ENCODE peak calls at places on chromosome 2, in seven cellular contexts. Q is brain microvascular endothelial cell, Y is Calu3, C is left ventricle myocardium inferior, G is neural crest cell, D is IMR-90, L is HFFc6. W is an unnamed sample.

GRCh38 chr2:135175177-135175576 is 123.1 kb downstream of the RAB3GAP1 start:
- DNase-seq in L (no peak), Y (no peak), Q (no peak), D (no peak), G (no peak), C (no peak), W (no peak)

GRCh38 chr2:231104115-231104713 is 20.6 kb downstream of the HTR2B start:
- DNase-seq in Y (peak), D (peak), Q (peak), L (peak), G (peak), C (peak), W (no peak)

GRCh38 chr2:20599001-20599600 is 51.8 kb downstream of the HS1BP3 start:
- DNase-seq in D (no peak), Q (no peak), G (no peak), C (peak), L (no peak), Y (no peak), W (no peak)

GRCh38 chr2:174673876-174674275 is 76.3 kb upstream of the WIPF1 start:
- DNase-seq in D (peak), C (no peak), G (no peak), Q (no peak), L (no peak), Y (no peak), W (no peak)

GRCh38 chr2:178258916-178259315 is 64.6 kb downstream of the OSBPL6 start:
- DNase-seq in Q (no peak), L (peak), Y (no peak), G (no peak), D (peak), C (no peak), W (no peak)

GRCh38 chr2:38700881-38701458 is 35.1 kb downstream of the GALM start:
- DNase-seq in D (peak), C (no peak), G (no peak), Q (no peak), Y (no peak), L (no peak), W (no peak)

GRCh38 chr2:28630341-28630740 is 121.3 kb upstream of the PPP1CB start:
- DNase-seq in Q (no peak), D (no peak), L (no peak), Y (no peak), G (no peak), C (no peak), W (no peak)

GRCh38 chr2:234640657-234641056 is 143.8 kb upstream of the ARL4C start:
- DNase-seq in D (peak), L (no peak), Y (no peak), C (no peak), G (no peak), Q (no peak), W (no peak)

GRCh38 chr2:43169987-43170732 is 56.2 kb downstream of the ZFP36L2 start:
- DNase-seq in C (no peak), G (peak), L (no peak), D (no peak), Q (no peak), Y (peak), W (no peak)

GRCh38 chr2:180829261-180829660 is 151.1 kb upstream of the UBE2E3 start:
- DNase-seq in D (no peak), L (no peak), Y (no peak), Q (peak), C (no peak), G (no peak), W (no peak)

GRCh38 chr2:1886405-1886992 is 142.2 kb upstream of the PXDN start:
- DNase-seq in G (peak), L (peak), D (peak), C (peak), Y (peak), Q (peak), W (no peak)

GRCh38 chr2:152385718-152386117 is 50.7 kb downstream of the FMNL2 start:
- DNase-seq in D (no peak), Y (no peak), Q (no peak), L (no peak), C (no peak), G (no peak), W (no peak)

GRCh38 chr2:161008311-161008710 is 151.9 kb upstream of the TANK start:
- DNase-seq in Y (no peak), G (no peak), Q (no peak), C (no peak), D (no peak), L (no peak), W (no peak)

GRCh38 chr2:161005170-161005569 is 155.1 kb upstream of the TANK start:
- DNase-seq in Q (no peak), L (no peak), D (no peak), Y (no peak), G (no peak), C (no peak), W (no peak)

GRCh38 chr2:161004379-161004778 is 155.8 kb upstream of the TANK start:
- DNase-seq in G (no peak), L (no peak), Y (no peak), C (no peak), D (peak), Q (peak), W (no peak)
- TF ChIP-seq CTCF in G (peak), L (peak), Y (peak), C (peak), D (peak), Q (peak), W (peak)

DNA sequence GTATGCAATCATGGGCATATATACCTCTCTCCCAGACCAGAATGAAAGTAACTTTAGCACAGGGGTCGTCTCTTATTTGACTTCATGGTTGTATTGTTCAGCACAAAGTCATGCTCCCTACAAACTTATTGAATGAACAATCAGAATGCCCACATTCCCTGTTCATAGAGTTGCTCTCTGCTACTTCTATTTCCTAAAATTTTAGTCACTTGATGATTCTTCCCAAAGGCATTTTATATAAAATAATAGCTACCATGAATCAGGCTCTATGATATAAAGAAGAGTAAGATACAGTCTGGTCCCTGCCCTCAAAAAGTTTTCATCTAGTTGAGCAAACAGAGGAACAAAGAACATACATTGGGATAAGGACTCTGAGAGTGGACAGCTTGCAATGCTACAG is 162.2 kb downstream of the SLC39A10 start:
- DNase-seq in Y (no peak), Q (no peak), L (no peak), C (no peak), G (no peak), D (peak), W (no peak)
- TF ChIP-seq CTCF in Y (no peak), Q (no peak), L (no peak), C (no peak), G (no peak), D (no peak), W (no peak)

DNA sequence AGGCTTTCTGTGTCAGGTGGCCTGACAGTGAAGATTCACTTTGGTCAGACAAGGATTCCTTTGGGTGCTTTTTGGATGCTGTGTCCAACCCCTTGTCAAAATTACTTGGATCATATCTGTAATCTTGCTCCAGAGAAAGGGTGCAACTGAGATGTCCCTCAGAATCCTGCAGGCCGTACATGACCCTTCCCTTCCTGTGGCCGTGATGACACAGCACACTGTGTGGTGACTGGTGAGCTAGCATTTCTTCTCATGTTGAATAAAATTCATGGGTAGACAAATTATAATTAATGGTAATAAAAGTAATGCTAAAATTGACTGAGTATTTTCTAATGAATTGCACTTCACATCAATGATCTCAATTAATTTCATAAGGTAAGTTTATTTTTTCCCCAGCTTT is 356.2 kb downstream of the LPIN1 start:
- DNase-seq in Y (no peak), G (no peak), L (no peak), C (no peak), D (no peak), Q (no peak), W (no peak)
- TF ChIP-seq CTCF in Y (no peak), G (no peak), L (no peak), C (no peak), D (no peak), Q (no peak), W (no peak)

GRCh38 chr2:8430628-8431027 is 251.2 kb upstream of the ID2 start:
- DNase-seq in D (no peak), L (no peak), C (no peak), G (no peak), Q (no peak), Y (no peak), W (no peak)
- TF ChIP-seq CTCF in D (no peak), L (no peak), C (no peak), G (no peak), Q (peak), Y (no peak), W (no peak)

GRCh38 chr2:133266075-133266925 is 302.0 kb downstream of the NCKAP5 start:
- DNase-seq in Y (peak), L (no peak), C (peak), G (peak), D (no peak), Q (no peak), W (no peak)

GRCh38 chr2:133266926-133267590 is 301.2 kb downstream of the NCKAP5 start:
- DNase-seq in G (no peak), L (no peak), Y (no peak), Q (no peak), C (no peak), D (no peak), W (peak)

GRCh38 chr2:133264951-133265949 is 303.0 kb downstream of the NCKAP5 start:
- DNase-seq in G (no peak), D (no peak), L (no peak), C (peak), Y (peak), Q (no peak), W (no peak)

DNA sequence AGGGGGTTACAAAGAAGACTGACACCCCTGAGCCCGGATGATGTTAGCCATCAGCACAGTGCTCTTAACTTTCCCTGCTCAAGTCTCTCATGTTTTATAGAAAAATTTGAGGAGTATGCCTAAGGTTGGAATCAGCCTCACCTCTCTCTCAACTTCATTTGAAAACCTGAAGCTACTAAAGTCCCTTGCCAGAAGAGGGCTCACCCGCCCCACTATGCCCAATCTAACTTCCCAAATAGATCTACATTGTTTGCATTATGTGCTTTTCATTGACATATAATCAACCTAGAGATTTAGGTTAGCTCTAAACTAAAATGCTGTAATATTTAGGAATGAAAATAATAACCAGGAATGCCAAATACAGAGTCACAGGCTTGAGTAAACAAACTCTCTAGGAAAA is 305.4 kb downstream of the NCKAP5 start:
- DNase-seq in L (no peak), G (no peak), Q (no peak), C (no peak), D (no peak), Y (peak), W (no peak)
- TF ChIP-seq CTCF in L (peak), G (peak), Q (peak), C (peak), D (peak), Y (no peak), W (peak)

DNA sequence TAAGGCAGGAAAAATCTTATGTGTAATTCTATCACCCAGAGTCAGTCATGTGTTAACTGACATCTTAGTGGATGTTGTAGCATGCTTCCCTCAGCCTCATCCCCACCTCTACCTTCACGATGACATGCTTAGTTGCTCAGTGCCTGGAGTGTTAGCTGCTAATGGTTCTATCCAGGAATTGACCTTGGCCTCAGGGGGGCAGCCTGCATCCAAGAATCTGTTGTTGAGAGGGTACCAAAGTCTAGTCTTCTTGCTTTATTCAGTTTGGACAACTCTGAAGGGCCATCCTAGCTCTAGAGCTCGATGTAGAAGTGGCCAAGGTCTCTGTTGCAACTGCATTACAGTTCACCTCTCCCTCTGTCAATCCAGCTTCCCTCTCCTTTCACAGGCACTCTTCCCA is 61.2 kb downstream of the ACYP2 start:
- DNase-seq in C (peak), Q (peak), Y (peak), L (peak), G (peak), D (peak), W (no peak)
- TF ChIP-seq CTCF in C (peak), Q (peak), Y (no peak), L (peak), G (peak), D (peak), W (peak)

DNA sequence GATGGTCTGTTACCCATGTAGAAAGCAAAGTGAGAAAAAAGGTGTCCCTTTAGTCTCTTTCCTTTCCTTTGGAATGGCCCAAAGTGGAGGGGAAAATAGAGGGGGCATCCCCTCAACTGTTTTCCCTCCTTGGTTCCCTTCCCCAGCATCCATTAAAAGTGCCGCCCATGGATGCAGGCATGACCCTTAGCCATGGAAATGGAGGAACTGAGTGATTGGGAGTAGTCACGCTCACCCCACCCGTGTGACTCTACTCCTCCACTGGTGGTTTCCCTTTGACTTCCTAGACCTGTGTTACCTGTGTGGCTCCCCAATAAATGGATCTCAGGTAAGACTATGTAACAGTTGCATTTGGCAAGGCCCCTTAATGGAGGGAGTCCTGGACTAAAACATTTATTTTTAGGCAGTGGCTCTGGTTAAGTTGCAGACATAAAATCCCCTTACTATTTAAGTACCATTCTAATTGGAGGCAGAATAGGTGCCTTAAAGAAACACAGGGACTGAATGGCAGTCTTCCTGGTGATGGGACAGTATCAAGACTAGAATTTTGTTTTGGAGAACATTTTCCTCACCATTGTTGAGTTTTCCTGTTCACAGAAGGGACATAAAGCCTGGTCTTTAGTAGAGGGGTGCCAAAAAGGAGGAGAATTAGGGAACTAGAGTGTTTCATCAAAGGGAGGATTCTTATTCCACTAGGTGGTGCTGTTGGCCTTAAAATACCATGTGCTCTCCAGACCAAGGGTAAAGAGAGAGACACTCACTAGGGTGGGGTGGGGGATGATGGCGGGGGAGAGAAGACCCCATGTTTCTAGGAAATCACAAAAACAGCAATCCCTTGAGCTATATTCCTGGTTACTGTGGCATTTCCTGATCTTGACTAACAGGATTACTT is 25.7 kb upstream of the PLA2R1 start:
- DNase-seq in G (no peak), C (no peak), Y (peak), D (peak), L (no peak), Q (no peak), W (no peak)
- TF ChIP-seq CTCF in G (peak), C (no peak), Y (peak), D (peak), L (peak), Q (peak), W (no peak)

GRCh38 chr2:166104084-166104483 is 23.7 kb downstream of the SCN1A start:
- DNase-seq in Q (no peak), D (no peak), L (no peak), G (no peak), Y (no peak), C (no peak), W (no peak)

GRCh38 chr2:166104773-166105172 is 23.0 kb downstream of the SCN1A start:
- DNase-seq in D (no peak), C (no peak), G (no peak), Y (no peak), Q (no peak), L (no peak), W (no peak)

GRCh38 chr2:166112193-166112605 is 15.6 kb downstream of the SCN1A start:
- DNase-seq in Q (no peak), D (peak), Y (no peak), G (no peak), L (no peak), C (no peak), W (no peak)

GRCh38 chr2:166106431-166107015 is 21.3 kb downstream of the SCN1A start:
- DNase-seq in C (no peak), L (no peak), Y (no peak), D (peak), Q (no peak), G (no peak), W (no peak)
- TF ChIP-seq CTCF in C (no peak), L (peak), Y (no peak), D (peak), Q (peak), G (peak), W (peak)

DNA sequence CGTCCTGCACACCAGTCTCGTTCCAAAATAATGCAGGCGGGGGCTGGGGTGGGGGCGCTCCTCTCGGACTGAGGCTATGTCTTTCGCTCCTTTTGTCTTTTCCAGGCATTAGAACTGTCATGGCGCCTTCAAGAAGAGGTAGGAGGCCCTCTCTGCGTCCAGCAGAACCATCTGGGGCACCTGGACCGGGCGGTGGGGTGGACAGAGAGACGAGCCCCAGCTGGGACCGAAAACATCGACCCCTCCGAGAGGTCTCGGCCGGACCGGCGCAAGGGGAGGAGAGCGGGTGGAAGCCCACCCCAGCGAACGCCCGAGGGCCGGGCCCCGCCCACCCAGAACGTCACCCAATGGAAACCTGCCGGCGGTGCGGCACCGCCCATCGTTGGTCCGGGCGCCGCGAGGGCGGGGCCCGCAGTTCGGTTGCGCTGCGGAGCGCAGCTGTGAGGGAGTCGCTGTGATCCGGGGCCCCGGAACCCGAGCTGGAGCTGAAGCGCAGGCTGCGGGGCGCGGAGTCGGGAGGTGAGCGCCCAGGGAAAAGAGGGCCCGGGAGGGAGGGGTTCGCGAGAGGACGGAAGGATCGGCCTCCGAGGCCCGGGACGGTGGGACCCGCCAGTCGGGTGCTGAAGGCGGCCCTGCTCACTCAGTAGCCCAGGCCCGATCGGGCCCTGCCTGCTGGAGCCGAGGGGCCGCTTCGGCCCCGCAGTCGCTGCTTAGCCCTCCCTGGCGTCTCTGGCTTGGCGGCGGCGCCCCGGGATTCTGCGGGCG is at the start of gene NRBP1:
- DNase-seq in L (peak), D (peak), Q (peak), G (peak), C (peak), Y (peak), W (peak)
- TF ChIP-seq CTCF in L (peak), D (no peak), Q (peak), G (no peak), C (no peak), Y (no peak), W (peak)